ENCODE peak calls at places on chromosomes 1 and 21, in four cellular contexts. P is AG10803, Z is EH, M is hypothalamus. R is an unnamed sample.

GRCh38 chr1:31860576-31860975 is 44.8 kb upstream of the SPOCD1 start:
- DNase-seq in P (no peak), Z (no peak), M (no peak), R (no peak)

GRCh38 chr1:155295183-155295941 is 5.9 kb downstream of the PKLR start:
- DNase-seq in P (no peak), Z (no peak), M (no peak), R (no peak)

GRCh38 chr1:159473335-159473734 is 33.8 kb downstream of the OR10J1 start:
- DNase-seq in P (no peak), Z (no peak), M (no peak), R (peak; percentile 23)

GRCh38 chr1:78491311-78492071 is 717 bp downstream of the PTGFR start:
- DNase-seq in P (peak; percentile 80), Z (peak; percentile 94), M (no peak), R (peak; percentile 93)

GRCh38 chr1:41483960-41484844 is at the start of gene EDN2:
- DNase-seq in P (no peak), Z (no peak), M (no peak), R (no peak)

GRCh38 chr1:115978292-115978941 is 2.1 kb downstream of the SLC22A15 start:
- DNase-seq in P (no peak), Z (no peak), M (no peak), R (no peak)

GRCh38 chr1:235648407-235648907 is 1.1 kb downstream of the GNG4 start:
- DNase-seq in P (no peak), Z (peak; percentile 25), M (no peak), R (peak; percentile 13)

GRCh38 chr21:45260191-45260795 is 27.4 kb downstream of the POFUT2 start:
- DNase-seq in P (no peak), Z (no peak), M (no peak), R (no peak)

GRCh38 chr1:235077571-235078479 is 50.8 kb downstream of the TOMM20 start:
- DNase-seq in P (peak; percentile 52), Z (no peak), M (no peak), R (no peak)

GRCh38 chr1:119279441-119280415 is 88.9 kb upstream of the HAO2 start:
- DNase-seq in P (peak; percentile 94), Z (peak; percentile 80), M (no peak), R (peak; percentile 91)

GRCh38 chr1:165884690-165885304 is 57.4 kb downstream of the UCK2 start:
- DNase-seq in P (no peak), Z (no peak), M (no peak), R (no peak)

GRCh38 chr21:45529785-45530422 is 12.3 kb downstream of the SLC19A1 start:
- DNase-seq in P (no peak), Z (no peak), M (no peak), R (no peak)

GRCh38 chr1:8911416-8912309 is 33.2 kb upstream of the ENO1 start:
- DNase-seq in P (no peak), Z (no peak), M (no peak), R (no peak)

GRCh38 chr1:190595438-190595837 is 117.8 kb upstream of the BRINP3 start:
- DNase-seq in P (no peak), Z (no peak), M (no peak), R (no peak)

GRCh38 chr1:23451452-23451851 is 26.9 kb upstream of the TCEA3 start:
- DNase-seq in P (peak; percentile 34), Z (peak; percentile 15), M (no peak), R (no peak)

GRCh38 chr1:54114001-54114400 is 38.8 kb downstream of the CDCP2 start:
- DNase-seq in P (no peak), Z (no peak), M (no peak), R (no peak)

GRCh38 chr1:46489638-46490602 is at the start of gene DMBX1:
- DNase-seq in P (no peak), Z (peak; percentile 28), M (no peak), R (peak; percentile 16)

GRCh38 chr1:19582318-19582717 is 61.8 kb upstream of the NBL1 start:
- DNase-seq in P (no peak), Z (peak; percentile 29), M (no peak), R (peak; percentile 23)